ENCODE peak calls at places on chromosomes 1 and 21, in ten cellular contexts. F is mucosa of descending colon, E is hepatocyte, O is type B pancreatic cell, N is foreskin fibroblast, K is GM10248, A is astrocyte of the spinal cord, G is neural crest cell, I is endothelial cell, D is dorsolateral prefrontal cortex. S is an unnamed sample.

GRCh38 chr1:107964397-107965111 is 426 bp downstream of the VAV3 start:
- DNase-seq in D (no peak), K (peak; percentile 24), F (peak; percentile 55), N (no peak), O (no peak), E (peak; percentile 28), A (peak; percentile 14), G (no peak), I (peak; percentile 20), S (peak; percentile 37)

GRCh38 chr1:205620269-205620668 is 11.5 kb downstream of the ELK4 start:
- DNase-seq in A (no peak), N (no peak), E (no peak), D (no peak), K (no peak), I (no peak), O (no peak), F (no peak), G (no peak), S (no peak)

GRCh38 chr1:214372092-214372491 is 91.1 kb downstream of the SMYD2 start:
- DNase-seq in G (no peak), K (no peak), N (no peak), I (no peak), D (no peak), O (no peak), E (no peak), A (peak; percentile 60), F (no peak), S (no peak)

GRCh38 chr1:3745590-3746381 is 6.5 kb upstream of the CCDC27 start:
- DNase-seq in G (no peak), D (no peak), E (no peak), A (no peak), K (no peak), F (peak; percentile 44), N (no peak), I (no peak), O (no peak), S (no peak)

GRCh38 chr1:168273575-168273974 is 7.1 kb upstream of the TBX19 start:
- DNase-seq in G (no peak), I (no peak), D (no peak), F (no peak), E (no peak), A (peak; percentile 23), K (no peak), N (no peak), O (no peak), S (no peak)

GRCh38 chr1:7783178-7783711 is 846 bp upstream of the PER3 start:
- DNase-seq in D (peak; percentile 71), E (peak; percentile 77), F (peak; percentile 83), I (peak; percentile 61), O (peak; percentile 76), K (peak; percentile 73), G (peak; percentile 54), N (peak; percentile 28), A (peak; percentile 20), S (peak; percentile 43)

GRCh38 chr1:3895951-3896325 is 4.1 kb downstream of the C1orf174 start:
- DNase-seq in G (no peak), A (no peak), F (no peak), E (no peak), I (no peak), O (no peak), D (peak; percentile 43), K (no peak), N (no peak), S (no peak)

GRCh38 chr1:54052470-54052933 is 502 bp downstream of the TMEM59 start:
- DNase-seq in N (peak; percentile 45), F (no peak), D (no peak), I (peak; percentile 39), K (peak; percentile 52), A (peak; percentile 59), E (peak; percentile 68), G (peak; percentile 37), O (no peak), S (peak; percentile 21)

GRCh38 chr1:198519639-198520501 is 20.6 kb downstream of the ATP6V1G3 start:
- DNase-seq in K (no peak), I (no peak), A (no peak), F (no peak), D (no peak), O (no peak), E (no peak), N (no peak), G (no peak), S (no peak)

GRCh38 chr1:170886460-170886859 is 48.9 kb upstream of the MROH9 start:
- DNase-seq in K (no peak), D (no peak), G (no peak), F (no peak), N (no peak), O (no peak), E (peak; percentile 44), I (no peak), A (no peak), S (no peak)

GRCh38 chr1:111538343-111539035 is 35.1 kb upstream of the ADORA3 start:
- DNase-seq in N (peak; percentile 67), I (no peak), E (peak; percentile 34), F (no peak), O (no peak), D (no peak), K (no peak), G (no peak), A (peak; percentile 77), S (no peak)

GRCh38 chr1:43836267-43836951 is 97.2 kb upstream of the ARTN start:
- DNase-seq in A (peak; percentile 33), F (peak; percentile 89), K (peak; percentile 46), G (no peak), N (no peak), O (no peak), E (peak; percentile 80), D (no peak), I (no peak), S (no peak)

GRCh38 chr1:161166669-161167548 is 683 bp downstream of the PPOX start:
- DNase-seq in N (no peak), I (peak; percentile 31), F (no peak), A (no peak), K (no peak), E (peak; percentile 36), D (no peak), G (peak; percentile 16), O (no peak), S (no peak)

GRCh38 chr1:93675931-93676330 is 5.7 kb downstream of the BCAR3 start:
- DNase-seq in A (no peak), D (no peak), O (no peak), G (no peak), I (no peak), K (no peak), N (no peak), E (no peak), F (no peak), S (no peak)

GRCh38 chr21:34517491-34518245 is 5.7 kb upstream of the KCNE1 start:
- DNase-seq in N (no peak), F (no peak), O (no peak), K (no peak), G (no peak), I (no peak), D (no peak), E (no peak), A (no peak), S (no peak)

GRCh38 chr1:178344513-178345077 is 152.2 kb downstream of the CLEC20A start:
- DNase-seq in N (peak; percentile 84), O (no peak), I (no peak), G (peak; percentile 9), E (peak; percentile 43), A (peak; percentile 81), D (no peak), F (no peak), K (peak; percentile 15), S (no peak)

GRCh38 chr21:41931041-41931451 is 22.8 kb downstream of the C2CD2 start:
- DNase-seq in O (no peak), A (no peak), K (no peak), N (no peak), I (no peak), E (peak; percentile 29), F (no peak), G (no peak), D (peak; percentile 11), S (no peak)

GRCh38 chr1:153652795-153653507 is 5.6 kb upstream of the SNAPIN start:
- DNase-seq in O (no peak), A (peak; percentile 42), G (no peak), N (peak; percentile 64), D (no peak), E (peak; percentile 14), F (peak; percentile 50), K (no peak), I (no peak), S (no peak)

GRCh38 chr1:46133946-46134345 is 1.5 kb upstream of the PIK3R3 start:
- DNase-seq in A (no peak), G (no peak), K (no peak), D (no peak), F (no peak), I (no peak), N (no peak), O (no peak), E (no peak), S (no peak)

GRCh38 chr1:112172294-112172882 is 182.9 kb upstream of the KCND3 start:
- DNase-seq in F (no peak), G (peak; percentile 62), A (peak; percentile 20), K (no peak), E (peak; percentile 84), D (no peak), I (peak; percentile 73), N (peak; percentile 33), O (no peak), S (no peak)

GRCh38 chr1:205183676-205184335 is 27.7 kb downstream of the DSTYK start:
- DNase-seq in G (no peak), A (peak; percentile 77), E (no peak), O (no peak), D (no peak), I (no peak), N (no peak), K (no peak), F (no peak), S (no peak)

GRCh38 chr1:86515597-86515996 is 31.3 kb upstream of the CLCA4 start:
- DNase-seq in A (no peak), I (peak; percentile 42), F (no peak), G (no peak), O (no peak), K (no peak), N (no peak), D (no peak), E (no peak), S (no peak)
- TF ChIP-seq CTCF in A (peak; percentile 25), I (peak; percentile 47), F (no peak), G (peak; percentile 41), O (peak; percentile 55), K (no peak), N (no peak), D (peak; percentile 70), E (peak; percentile 25), S (no peak)

GRCh38 chr1:72412286-72412685 is 129.9 kb upstream of the NEGR1 start:
- DNase-seq in O (no peak), D (no peak), I (no peak), F (no peak), K (no peak), N (peak; percentile 29), A (peak; percentile 6), G (no peak), E (no peak), S (no peak)
- TF ChIP-seq CTCF in O (no peak), D (no peak), I (no peak), F (no peak), K (no peak), N (no peak), A (no peak), G (no peak), E (no peak), S (no peak)

GRCh38 chr1:180507826-180508724 is 5.7 kb upstream of the ACBD6 start:
- DNase-seq in A (peak; percentile 52), N (peak; percentile 66), G (no peak), F (no peak), K (no peak), D (no peak), O (no peak), E (no peak), I (no peak), S (no peak)
- TF ChIP-seq CTCF in A (no peak), N (no peak), G (no peak), F (no peak), K (no peak), D (no peak), O (no peak), E (peak; percentile 3), I (no peak), S (no peak)

GRCh38 chr1:20469406-20470076 is 16.5 kb downstream of the CAMK2N1 start:
- DNase-seq in I (no peak), G (no peak), E (no peak), A (no peak), F (no peak), D (no peak), N (no peak), K (no peak), O (no peak), S (no peak)
- TF ChIP-seq CTCF in I (no peak), G (peak; percentile 15), E (no peak), A (no peak), F (no peak), D (no peak), N (no peak), K (no peak), O (no peak), S (no peak)